ENCODE peak calls at places on chromosome 5, in seven cellular contexts. Z is M059J; U is activated T-cell treated with anti-CD3 and anti-CD28 coated beads, Interleukin-2, amount 50 U/mL, for 72 hours; O is neuronal stem cell; N is MM.1S; F is stimulated activated CD8-positive, alpha-beta memory T cell treated with anti-CD3 and anti-CD28 coated beads, Interleukin-2, amount 100 ng/mL, for 48 hours; G is caudate nucleus. M is an unnamed sample.

GRCh38 chr5:8508196-8508595 is 639.2 kb downstream of the MTRR start:
- DNase-seq in F (no peak), Z (no peak), U (no peak), G (no peak), O (no peak), N (no peak), M (no peak)

GRCh38 chr5:173123416-173123815 is 20.9 kb upstream of the BNIP1 start:
- DNase-seq in U (no peak), Z (peak; percentile 3), O (no peak), G (no peak), F (no peak), N (no peak), M (no peak)

GRCh38 chr5:82735160-82735789 is 341.9 kb downstream of the TMEM167A start:
- DNase-seq in F (no peak), N (no peak), Z (peak; percentile 81), U (no peak), G (no peak), O (no peak), M (no peak)

GRCh38 chr5:41010572-41010971 is 60.6 kb downstream of the MROH2B start:
- DNase-seq in Z (no peak), F (no peak), N (no peak), G (no peak), U (no peak), O (no peak), M (no peak)

GRCh38 chr5:107028938-107029337 is 641.8 kb downstream of the EFNA5 start:
- DNase-seq in O (no peak), U (no peak), N (no peak), G (no peak), F (no peak), Z (no peak), M (no peak)

GRCh38 chr5:26192496-26192895 is 845.9 kb downstream of the CDH9 start:
- DNase-seq in F (no peak), U (no peak), G (no peak), N (no peak), Z (peak; percentile 9), O (no peak), M (no peak)

GRCh38 chr5:6715758-6716633 is 2.8 kb downstream of the TENT4A start:
- DNase-seq in N (peak; percentile 58), O (no peak), F (no peak), G (no peak), Z (no peak), U (no peak), M (no peak)

GRCh38 chr5:67205981-67206380 is 9.4 kb upstream of the CD180 start:
- DNase-seq in N (no peak), U (peak; percentile 24), Z (no peak), O (no peak), G (no peak), F (no peak), M (no peak)

GRCh38 chr5:127561254-127561653 is 43.8 kb downstream of the PRRC1 start:
- DNase-seq in U (no peak), O (no peak), Z (peak; percentile 59), F (no peak), G (no peak), N (no peak), M (no peak)

GRCh38 chr5:78077369-78078068 is 217.0 kb downstream of the AP3B1 start:
- DNase-seq in Z (peak; percentile 6), N (no peak), U (no peak), F (no peak), G (no peak), O (no peak), M (no peak)

GRCh38 chr5:12093586-12093985 is 189.3 kb upstream of the CTNND2 start:
- DNase-seq in Z (no peak), N (no peak), O (no peak), U (no peak), F (no peak), G (no peak), M (no peak)

GRCh38 chr5:152113401-152113800 is 188.8 kb upstream of the GLRA1 start:
- DNase-seq in U (peak; percentile 75), G (no peak), N (no peak), O (no peak), Z (peak; percentile 7), F (peak; percentile 18), M (no peak)

GRCh38 chr5:51968756-51969155 is 585.5 kb downstream of the ISL1 start:
- DNase-seq in G (no peak), Z (no peak), N (no peak), O (no peak), U (no peak), F (no peak), M (no peak)

GRCh38 chr5:38207343-38207742 is 51.0 kb upstream of the EGFLAM start:
- DNase-seq in U (no peak), F (no peak), Z (no peak), O (no peak), G (no peak), N (no peak), M (no peak)

GRCh38 chr5:87081511-87082372 is 185.9 kb upstream of the RASA1 start:
- DNase-seq in O (no peak), G (no peak), U (peak; percentile 3), F (no peak), N (peak; percentile 68), Z (no peak), M (no peak)

GRCh38 chr5:178441486-178442270 is 148.5 kb downstream of the COL23A1 start:
- DNase-seq in O (no peak), N (no peak), U (no peak), G (no peak), F (no peak), Z (no peak), M (no peak)

GRCh38 chr5:82620957-82621600 is 342.9 kb upstream of the RPS23 start:
- DNase-seq in G (no peak), Z (peak; percentile 90), O (no peak), F (no peak), U (no peak), N (peak; percentile 83), M (no peak)

GRCh38 chr5:122153230-122153629 is 23.9 kb downstream of the ZNF474 start:
- DNase-seq in F (no peak), U (no peak), N (no peak), Z (peak; percentile 83), O (no peak), G (no peak), M (no peak)

GRCh38 chr5:132446621-132447020 is 44.0 kb downstream of the IRF1 start:
- DNase-seq in F (no peak), Z (peak; percentile 91), G (no peak), U (no peak), N (no peak), O (no peak), M (no peak)

GRCh38 chr5:89016741-89017312 is 133.8 kb upstream of the MEF2C start:
- DNase-seq in F (no peak), G (no peak), N (no peak), U (no peak), Z (no peak), O (peak; percentile 12), M (no peak)

GRCh38 chr5:1652873-1653707 is 129.3 kb upstream of the LPCAT1 start:
- DNase-seq in Z (peak; percentile 39), O (no peak), N (peak; percentile 50), F (no peak), G (no peak), U (no peak), M (no peak)

GRCh38 chr5:166795756-166796155 is 1495.7 kb upstream of the WWC1 start:
- DNase-seq in G (no peak), O (no peak), Z (no peak), N (no peak), F (no peak), U (no peak), M (no peak)

GRCh38 chr5:4653475-4653874 is 486.7 kb upstream of the ADAMTS16 start:
- DNase-seq in O (no peak), Z (peak; percentile 28), N (no peak), G (no peak), U (no peak), F (no peak), M (no peak)

M was measured in NCI-H187.